ENCODE peak calls at places on chromosomes 3 and 15, in six cellular contexts. One of them, this sample, is unnamed.
A peak's percentile ranks its signal among the peaks of the same experiment; 100 is the strongest.

GRCh38 chr3:141392416-141392815 is 24.1 kb downstream of the ZBTB38 start:
- DNase-seq in fibroblast of lung: no peak
- DNase-seq in upper lobe of right lung: no peak
- DNase-seq in lower lobe of right lung: no peak
- DNase-seq in heart left ventricle: no peak
- DNase-seq in tibial artery: no peak
- DNase-seq in this sample: no peak

GRCh38 chr3:195214381-195214780 is 56.6 kb downstream of the XXYLT1 start:
- DNase-seq in fibroblast of lung: no peak
- DNase-seq in lower lobe of right lung: no peak
- DNase-seq in tibial artery: no peak
- DNase-seq in heart left ventricle: no peak
- DNase-seq in upper lobe of right lung: peak; percentile 21
- DNase-seq in this sample: no peak

GRCh38 chr3:181431743-181432142 is 280.0 kb upstream of the SOX2 start:
- DNase-seq in fibroblast of lung: no peak
- DNase-seq in upper lobe of right lung: no peak
- DNase-seq in lower lobe of right lung: no peak
- DNase-seq in heart left ventricle: no peak
- DNase-seq in tibial artery: no peak
- DNase-seq in this sample: no peak

GRCh38 chr3:109161487-109162108 is 25.1 kb downstream of the C3orf85 start:
- DNase-seq in lower lobe of right lung: no peak
- DNase-seq in tibial artery: no peak
- DNase-seq in heart left ventricle: no peak
- DNase-seq in fibroblast of lung: no peak
- DNase-seq in upper lobe of right lung: no peak
- DNase-seq in this sample: no peak

GRCh38 chr3:160837394-160837975 is 81.5 kb downstream of the PPM1L start:
- DNase-seq in upper lobe of right lung: no peak
- DNase-seq in tibial artery: peak; percentile 23
- DNase-seq in fibroblast of lung: no peak
- DNase-seq in lower lobe of right lung: no peak
- DNase-seq in heart left ventricle: no peak
- DNase-seq in this sample: no peak

GRCh38 chr15:40306908-40307307 is 827 bp downstream of the PLCB2 start:
- DNase-seq in tibial artery: no peak
- DNase-seq in upper lobe of right lung: peak; percentile 47
- DNase-seq in fibroblast of lung: no peak
- DNase-seq in lower lobe of right lung: no peak
- DNase-seq in heart left ventricle: no peak
- DNase-seq in this sample: no peak

GRCh38 chr3:53287413-53287734 is 31.6 kb upstream of the TKT start:
- DNase-seq in lower lobe of right lung: no peak
- DNase-seq in tibial artery: no peak
- DNase-seq in heart left ventricle: no peak
- DNase-seq in fibroblast of lung: no peak
- DNase-seq in upper lobe of right lung: no peak
- DNase-seq in this sample: no peak

GRCh38 chr3:134009345-134010000 is 20.3 kb downstream of the SLCO2A1 start:
- DNase-seq in tibial artery: no peak
- DNase-seq in lower lobe of right lung: no peak
- DNase-seq in heart left ventricle: no peak
- DNase-seq in upper lobe of right lung: no peak
- DNase-seq in fibroblast of lung: peak; percentile 28
- DNase-seq in this sample: no peak

GRCh38 chr3:188832146-188832545 is 339.6 kb upstream of the TPRG1 start:
- DNase-seq in fibroblast of lung: no peak
- DNase-seq in heart left ventricle: no peak
- DNase-seq in lower lobe of right lung: no peak
- DNase-seq in tibial artery: no peak
- DNase-seq in upper lobe of right lung: no peak
- DNase-seq in this sample: no peak

GRCh38 chr15:97026781-97027180 is 696.3 kb downstream of the NR2F2 start:
- DNase-seq in heart left ventricle: no peak
- DNase-seq in lower lobe of right lung: no peak
- DNase-seq in tibial artery: no peak
- DNase-seq in upper lobe of right lung: no peak
- DNase-seq in fibroblast of lung: no peak
- DNase-seq in this sample: no peak

GRCh38 chr15:58870451-58870850 is 63.0 kb downstream of the SLTM start:
- DNase-seq in upper lobe of right lung: no peak
- DNase-seq in heart left ventricle: no peak
- DNase-seq in fibroblast of lung: peak; percentile 54
- DNase-seq in lower lobe of right lung: no peak
- DNase-seq in tibial artery: no peak
- DNase-seq in this sample: peak; percentile 55

GRCh38 chr3:41290736-41291135 is 91.4 kb downstream of the CTNNB1 start:
- DNase-seq in heart left ventricle: no peak
- DNase-seq in upper lobe of right lung: no peak
- DNase-seq in tibial artery: no peak
- DNase-seq in lower lobe of right lung: no peak
- DNase-seq in fibroblast of lung: no peak
- DNase-seq in this sample: no peak

GRCh38 chr3:8458711-8459110 is 42.9 kb upstream of the LMCD1 start:
- DNase-seq in upper lobe of right lung: no peak
- DNase-seq in heart left ventricle: no peak
- DNase-seq in fibroblast of lung: peak; percentile 87
- DNase-seq in lower lobe of right lung: no peak
- DNase-seq in tibial artery: peak; percentile 74
- DNase-seq in this sample: peak; percentile 61

GRCh38 chr15:90749754-90750153 is 32.6 kb downstream of the BLM start:
- DNase-seq in tibial artery: no peak
- DNase-seq in heart left ventricle: no peak
- DNase-seq in upper lobe of right lung: no peak
- DNase-seq in fibroblast of lung: no peak
- DNase-seq in lower lobe of right lung: no peak
- DNase-seq in this sample: no peak

GRCh38 chr3:4474683-4475490 is 7.8 kb upstream of the SUMF1 start:
- DNase-seq in upper lobe of right lung: no peak
- DNase-seq in lower lobe of right lung: peak; percentile 55
- DNase-seq in fibroblast of lung: peak; percentile 79
- DNase-seq in heart left ventricle: peak; percentile 68
- DNase-seq in tibial artery: peak; percentile 57
- DNase-seq in this sample: no peak

GRCh38 chr3:16374047-16375019 is 109.3 kb downstream of the OXNAD1 start:
- DNase-seq in heart left ventricle: no peak
- DNase-seq in fibroblast of lung: no peak
- DNase-seq in upper lobe of right lung: no peak
- DNase-seq in tibial artery: no peak
- DNase-seq in lower lobe of right lung: no peak
- DNase-seq in this sample: no peak

GRCh38 chr15:77059761-77060345 is 11.1 kb downstream of the TSPAN3 start:
- DNase-seq in upper lobe of right lung: no peak
- DNase-seq in tibial artery: no peak
- DNase-seq in fibroblast of lung: peak; percentile 44
- DNase-seq in lower lobe of right lung: no peak
- DNase-seq in heart left ventricle: no peak
- DNase-seq in this sample: no peak

GRCh38 chr3:120985242-120985641 is 77.2 kb downstream of the STXBP5L start:
- DNase-seq in fibroblast of lung: no peak
- DNase-seq in heart left ventricle: no peak
- DNase-seq in lower lobe of right lung: no peak
- DNase-seq in tibial artery: no peak
- DNase-seq in upper lobe of right lung: no peak
- DNase-seq in this sample: no peak

GRCh38 chr3:120988994-120989393 is 81.0 kb downstream of the STXBP5L start:
- DNase-seq in heart left ventricle: no peak
- DNase-seq in tibial artery: no peak
- DNase-seq in upper lobe of right lung: no peak
- DNase-seq in lower lobe of right lung: no peak
- DNase-seq in fibroblast of lung: no peak
- DNase-seq in this sample: no peak

GRCh38 chr3:120983841-120984240 is 75.8 kb downstream of the STXBP5L start:
- DNase-seq in tibial artery: no peak
- DNase-seq in fibroblast of lung: no peak
- DNase-seq in lower lobe of right lung: no peak
- DNase-seq in heart left ventricle: no peak
- DNase-seq in upper lobe of right lung: no peak
- DNase-seq in this sample: no peak

GRCh38 chr3:120982608-120983320 is 74.8 kb downstream of the STXBP5L start:
- DNase-seq in upper lobe of right lung: no peak
- DNase-seq in heart left ventricle: no peak
- DNase-seq in tibial artery: no peak
- DNase-seq in lower lobe of right lung: no peak
- DNase-seq in fibroblast of lung: no peak
- DNase-seq in this sample: no peak

GRCh38 chr3:120983321-120983665 is 75.3 kb downstream of the STXBP5L start:
- DNase-seq in lower lobe of right lung: no peak
- DNase-seq in tibial artery: no peak
- DNase-seq in upper lobe of right lung: no peak
- DNase-seq in heart left ventricle: no peak
- DNase-seq in fibroblast of lung: no peak
- DNase-seq in this sample: no peak
- H3K4me3 ChIP-seq in lower lobe of right lung: no peak overlapping the region
- H3K4me3 ChIP-seq in tibial artery: no peak overlapping the region
- H3K4me3 ChIP-seq in upper lobe of right lung: no peak overlapping the region
- H3K4me3 ChIP-seq in heart left ventricle: no peak overlapping the region
- H3K4me3 ChIP-seq in fibroblast of lung: no peak overlapping the region
- H3K4me3 ChIP-seq in this sample: no peak overlapping the region

DNA sequence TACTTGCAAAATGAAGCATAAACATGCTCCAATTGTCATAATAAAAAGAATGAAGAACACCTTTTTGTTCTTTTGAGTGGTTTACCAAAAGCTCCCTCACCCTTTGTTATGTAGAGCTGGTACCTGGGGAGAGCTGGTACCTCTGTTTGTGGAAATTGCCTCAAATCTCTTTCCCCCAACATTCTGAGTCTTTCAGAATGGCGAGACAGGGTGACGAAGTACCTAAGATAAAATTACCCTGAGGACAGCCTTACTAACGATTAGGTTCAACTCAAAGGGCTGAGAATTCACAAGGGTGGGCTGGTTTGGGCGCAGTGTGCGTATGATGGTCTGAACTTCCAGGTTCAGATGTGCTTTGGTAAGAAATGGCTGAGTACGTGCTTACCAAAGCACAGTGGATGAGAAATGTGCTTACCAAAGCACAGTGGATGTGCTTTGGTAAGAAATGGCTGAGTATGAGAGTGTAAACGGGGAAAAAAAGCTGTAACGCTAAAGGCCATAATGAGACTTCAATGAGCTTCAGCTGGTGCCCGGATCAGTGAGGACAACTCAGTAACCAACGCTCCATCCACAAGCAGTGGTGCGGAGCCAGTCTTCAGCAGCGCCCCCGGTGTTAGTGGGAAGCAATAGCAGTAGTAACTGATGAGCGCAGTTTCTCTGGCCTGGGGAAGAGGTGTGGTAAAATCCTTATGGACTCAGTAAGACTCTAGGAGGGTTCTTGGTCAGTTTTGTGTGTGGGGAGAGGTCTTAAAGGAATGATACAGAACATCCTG is 72.3 kb upstream of the LRIG1 start:
- DNase-seq in upper lobe of right lung: no peak
- DNase-seq in tibial artery: no peak
- DNase-seq in fibroblast of lung: no peak
- DNase-seq in lower lobe of right lung: no peak
- DNase-seq in heart left ventricle: no peak
- DNase-seq in this sample: no peak
- TF ChIP-seq CTCF in upper lobe of right lung: no peak
- TF ChIP-seq CTCF in tibial artery: no peak
- TF ChIP-seq CTCF in fibroblast of lung: no peak
- TF ChIP-seq CTCF in lower lobe of right lung: no peak
- TF ChIP-seq CTCF in heart left ventricle: no peak
- TF ChIP-seq CTCF in this sample: peak; percentile 47

GRCh38 chr3:65020780-65021179 is 333.0 kb upstream of the ADAMTS9 start:
- DNase-seq in upper lobe of right lung: no peak
- DNase-seq in heart left ventricle: no peak
- DNase-seq in lower lobe of right lung: no peak
- DNase-seq in tibial artery: no peak
- DNase-seq in fibroblast of lung: no peak
- DNase-seq in this sample: no peak

GRCh38 chr3:65020233-65020632 is 332.4 kb upstream of the ADAMTS9 start:
- DNase-seq in heart left ventricle: no peak
- DNase-seq in upper lobe of right lung: no peak
- DNase-seq in fibroblast of lung: no peak
- DNase-seq in tibial artery: no peak
- DNase-seq in lower lobe of right lung: no peak
- DNase-seq in this sample: no peak

GRCh38 chr3:65024148-65024547 is 336.3 kb upstream of the ADAMTS9 start:
- DNase-seq in tibial artery: no peak
- DNase-seq in upper lobe of right lung: no peak
- DNase-seq in heart left ventricle: no peak
- DNase-seq in lower lobe of right lung: no peak
- DNase-seq in fibroblast of lung: no peak
- DNase-seq in this sample: no peak

GRCh38 chr3:65018801-65019200 is 331.0 kb upstream of the ADAMTS9 start:
- DNase-seq in heart left ventricle: no peak
- DNase-seq in upper lobe of right lung: no peak
- DNase-seq in tibial artery: no peak
- DNase-seq in lower lobe of right lung: no peak
- DNase-seq in fibroblast of lung: no peak
- DNase-seq in this sample: no peak

DNA sequence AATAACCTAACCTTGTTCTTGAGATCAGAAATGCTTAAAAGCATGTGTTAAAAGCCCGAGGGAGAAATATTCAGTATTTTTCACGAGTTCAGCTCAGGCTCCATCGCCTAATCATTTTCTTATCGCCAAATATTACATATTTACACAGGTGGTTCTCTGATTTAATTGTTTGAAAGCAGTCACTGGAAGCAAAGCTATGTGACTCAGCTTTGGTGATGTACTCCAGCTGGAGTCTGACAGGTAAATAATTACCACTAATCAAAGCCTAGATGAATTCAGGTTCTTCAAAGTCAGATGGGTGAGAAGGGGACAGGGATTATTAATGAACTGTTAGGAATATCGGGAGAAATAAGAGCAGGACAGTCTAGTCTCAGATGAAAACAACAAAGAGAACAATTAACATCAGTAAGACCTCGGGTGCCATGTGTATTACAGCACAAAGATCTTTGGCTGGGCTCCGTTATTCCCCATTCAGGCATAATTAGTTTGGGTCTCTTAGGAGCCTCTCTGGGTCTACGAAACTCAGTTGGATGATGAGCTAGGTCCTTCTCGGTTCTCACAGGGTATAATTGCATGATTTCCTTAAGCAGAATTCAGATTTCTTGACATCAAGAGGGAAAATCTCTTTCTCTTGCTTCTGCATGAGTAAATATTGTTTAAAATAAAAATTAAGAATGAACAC is 331.8 kb upstream of the ADAMTS9 start:
- DNase-seq in upper lobe of right lung: no peak
- DNase-seq in tibial artery: no peak
- DNase-seq in heart left ventricle: no peak
- DNase-seq in lower lobe of right lung: no peak
- DNase-seq in fibroblast of lung: peak; percentile 20
- DNase-seq in this sample: no peak
- H3K4me3 ChIP-seq in upper lobe of right lung: no peak overlapping the region
- H3K4me3 ChIP-seq in tibial artery: no peak overlapping the region
- H3K4me3 ChIP-seq in heart left ventricle: no peak overlapping the region
- H3K4me3 ChIP-seq in lower lobe of right lung: no peak overlapping the region
- H3K4me3 ChIP-seq in fibroblast of lung: no peak overlapping the region
- H3K4me3 ChIP-seq in this sample: no peak overlapping the region

DNA sequence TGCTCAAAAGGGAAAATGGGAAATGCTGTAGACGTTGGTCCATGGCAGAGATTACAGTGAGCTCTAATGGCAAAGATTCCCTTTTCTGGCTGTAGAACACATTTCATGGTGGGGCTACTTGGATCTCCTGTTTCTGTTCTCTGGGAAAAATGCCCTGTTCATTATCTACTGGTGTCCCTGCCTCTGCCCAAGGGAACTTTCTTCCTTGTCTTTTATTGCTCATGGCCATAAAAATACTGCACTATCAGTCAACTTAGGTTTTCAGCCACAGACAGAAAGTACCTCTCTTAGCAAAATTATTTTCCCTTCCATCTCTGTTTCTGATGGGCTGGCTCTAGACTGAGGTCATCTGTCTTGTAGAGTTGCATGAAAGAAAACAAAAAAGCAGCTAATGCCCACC is 98.9 kb downstream of the PDCD6IP start:
- DNase-seq in upper lobe of right lung: no peak
- DNase-seq in lower lobe of right lung: no peak
- DNase-seq in tibial artery: no peak
- DNase-seq in fibroblast of lung: no peak
- DNase-seq in heart left ventricle: no peak
- DNase-seq in this sample: no peak
- TF ChIP-seq CTCF in upper lobe of right lung: no peak
- TF ChIP-seq CTCF in lower lobe of right lung: no peak
- TF ChIP-seq CTCF in tibial artery: no peak
- TF ChIP-seq CTCF in fibroblast of lung: no peak
- TF ChIP-seq CTCF in heart left ventricle: no peak
- TF ChIP-seq CTCF in this sample: no peak